ENCODE peak calls at places on chromosomes 16 and 17, in six cellular contexts. One of them, this sample, is unnamed.

GRCh38 chr17:33506889-33507650 is 214.0 kb upstream of the ASIC2 start:
- DNase-seq in choroid plexus epithelial cell: peak; percentile 59
- DNase-seq in upper lobe of right lung: no peak
- DNase-seq in ovary: no peak
- DNase-seq in tibial nerve: no peak
- DNase-seq in fibroblast of pulmonary artery: peak; percentile 42
- DNase-seq in this sample: peak; percentile 1

GRCh38 chr17:29344201-29344856 is 45.8 kb upstream of the TAOK1 start:
- DNase-seq in choroid plexus epithelial cell: peak; percentile 68
- DNase-seq in upper lobe of right lung: no peak
- DNase-seq in ovary: no peak
- DNase-seq in tibial nerve: no peak
- DNase-seq in fibroblast of pulmonary artery: no peak
- DNase-seq in this sample: no peak

GRCh38 chr16:68216240-68216639 is 19.7 kb downstream of the ESRP2 start:
- DNase-seq in choroid plexus epithelial cell: no peak
- DNase-seq in upper lobe of right lung: no peak
- DNase-seq in ovary: no peak
- DNase-seq in tibial nerve: no peak
- DNase-seq in fibroblast of pulmonary artery: no peak
- DNase-seq in this sample: no peak

GRCh38 chr16:56237451-56237930 is 46.2 kb downstream of the GNAO1 start:
- DNase-seq in choroid plexus epithelial cell: no peak
- DNase-seq in upper lobe of right lung: no peak
- DNase-seq in ovary: no peak
- DNase-seq in tibial nerve: peak; percentile 26
- DNase-seq in fibroblast of pulmonary artery: no peak
- DNase-seq in this sample: no peak

GRCh38 chr17:76696763-76697701 is 13.7 kb downstream of the MXRA7 start:
- DNase-seq in choroid plexus epithelial cell: no peak
- DNase-seq in upper lobe of right lung: no peak
- DNase-seq in ovary: no peak
- DNase-seq in tibial nerve: no peak
- DNase-seq in fibroblast of pulmonary artery: peak; percentile 81
- DNase-seq in this sample: peak; percentile 61

GRCh38 chr16:56426585-56426984 is 1.2 kb upstream of the AMFR start:
- DNase-seq in choroid plexus epithelial cell: no peak
- DNase-seq in upper lobe of right lung: no peak
- DNase-seq in ovary: no peak
- DNase-seq in tibial nerve: no peak
- DNase-seq in fibroblast of pulmonary artery: no peak
- DNase-seq in this sample: no peak

GRCh38 chr17:35449371-35449931 is 885 bp upstream of the SLFN13 start:
- DNase-seq in choroid plexus epithelial cell: peak; percentile 23
- DNase-seq in upper lobe of right lung: peak; percentile 65
- DNase-seq in ovary: peak; percentile 26
- DNase-seq in tibial nerve: no peak
- DNase-seq in fibroblast of pulmonary artery: no peak
- DNase-seq in this sample: peak; percentile 21

GRCh38 chr17:79843917-79844815 is 4.9 kb upstream of the CBX4 start:
- DNase-seq in choroid plexus epithelial cell: peak; percentile 73
- DNase-seq in upper lobe of right lung: peak; percentile 88
- DNase-seq in ovary: peak; percentile 83
- DNase-seq in tibial nerve: no peak
- DNase-seq in fibroblast of pulmonary artery: peak; percentile 70
- DNase-seq in this sample: peak; percentile 56

GRCh38 chr17:50487213-50488096 is 8.8 kb downstream of the RSAD1 start:
- DNase-seq in choroid plexus epithelial cell: no peak
- DNase-seq in upper lobe of right lung: no peak
- DNase-seq in ovary: no peak
- DNase-seq in tibial nerve: no peak
- DNase-seq in fibroblast of pulmonary artery: no peak
- DNase-seq in this sample: no peak

GRCh38 chr16:85274924-85275323 is 162.7 kb upstream of the CIBAR2 start:
- DNase-seq in choroid plexus epithelial cell: no peak
- DNase-seq in upper lobe of right lung: no peak
- DNase-seq in ovary: no peak
- DNase-seq in tibial nerve: no peak
- DNase-seq in fibroblast of pulmonary artery: no peak
- DNase-seq in this sample: no peak

GRCh38 chr17:71516149-71516548 is 604.7 kb upstream of the SOX9 start:
- DNase-seq in choroid plexus epithelial cell: no peak
- DNase-seq in upper lobe of right lung: no peak
- DNase-seq in ovary: no peak
- DNase-seq in tibial nerve: no peak
- DNase-seq in fibroblast of pulmonary artery: no peak
- DNase-seq in this sample: no peak

GRCh38 chr16:317583-317982 is 34.6 kb downstream of the PDIA2 start:
- DNase-seq in choroid plexus epithelial cell: no peak
- DNase-seq in upper lobe of right lung: no peak
- DNase-seq in ovary: no peak
- DNase-seq in tibial nerve: no peak
- DNase-seq in fibroblast of pulmonary artery: no peak
- DNase-seq in this sample: no peak

GRCh38 chr16:13435873-13436474 is 484.0 kb upstream of the ERCC4 start:
- DNase-seq in choroid plexus epithelial cell: no peak
- DNase-seq in upper lobe of right lung: no peak
- DNase-seq in ovary: no peak
- DNase-seq in tibial nerve: no peak
- DNase-seq in fibroblast of pulmonary artery: no peak
- DNase-seq in this sample: no peak

GRCh38 chr16:47947741-47948140 is 208.1 kb downstream of the ABCC12 start:
- DNase-seq in choroid plexus epithelial cell: no peak
- DNase-seq in upper lobe of right lung: no peak
- DNase-seq in ovary: no peak
- DNase-seq in tibial nerve: no peak
- DNase-seq in fibroblast of pulmonary artery: no peak
- DNase-seq in this sample: no peak

GRCh38 chr17:71168083-71168741 is 952.6 kb upstream of the SOX9 start:
- DNase-seq in choroid plexus epithelial cell: no peak
- DNase-seq in upper lobe of right lung: no peak
- DNase-seq in ovary: no peak
- DNase-seq in tibial nerve: no peak
- DNase-seq in fibroblast of pulmonary artery: no peak
- DNase-seq in this sample: no peak

GRCh38 chr16:25066747-25067631 is 44.6 kb upstream of the LCMT1 start:
- DNase-seq in choroid plexus epithelial cell: peak; percentile 66
- DNase-seq in upper lobe of right lung: peak; percentile 92
- DNase-seq in ovary: peak; percentile 93
- DNase-seq in tibial nerve: peak; percentile 68
- DNase-seq in fibroblast of pulmonary artery: peak; percentile 67
- DNase-seq in this sample: peak; percentile 65

GRCh38 chr17:45338023-45338781 is 21.4 kb upstream of the MAP3K14 start:
- DNase-seq in choroid plexus epithelial cell: no peak
- DNase-seq in upper lobe of right lung: peak; percentile 64
- DNase-seq in ovary: no peak
- DNase-seq in tibial nerve: no peak
- DNase-seq in fibroblast of pulmonary artery: peak; percentile 58
- DNase-seq in this sample: no peak

GRCh38 chr17:28320215-28321061 is 1.4 kb downstream of the TMEM97 start:
- DNase-seq in choroid plexus epithelial cell: no peak
- DNase-seq in upper lobe of right lung: no peak
- DNase-seq in ovary: no peak
- DNase-seq in tibial nerve: no peak
- DNase-seq in fibroblast of pulmonary artery: no peak
- DNase-seq in this sample: no peak

GRCh38 chr16:84841787-84842300 is 22.1 kb downstream of the CRISPLD2 start:
- DNase-seq in choroid plexus epithelial cell: no peak
- DNase-seq in upper lobe of right lung: peak; percentile 89
- DNase-seq in ovary: no peak
- DNase-seq in tibial nerve: no peak
- DNase-seq in fibroblast of pulmonary artery: no peak
- DNase-seq in this sample: no peak

GRCh38 chr17:70313031-70313430 is 143.7 kb downstream of the KCNJ2 start:
- DNase-seq in choroid plexus epithelial cell: peak; percentile 24
- DNase-seq in upper lobe of right lung: no peak
- DNase-seq in ovary: no peak
- DNase-seq in tibial nerve: no peak
- DNase-seq in fibroblast of pulmonary artery: peak; percentile 7
- DNase-seq in this sample: peak; percentile 34

GRCh38 chr17:7834891-7835817 is 1.1 kb downstream of the KDM6B start:
- DNase-seq in choroid plexus epithelial cell: peak; percentile 99
- DNase-seq in upper lobe of right lung: peak; percentile 98
- DNase-seq in ovary: peak; percentile 98
- DNase-seq in tibial nerve: peak; percentile 95
- DNase-seq in fibroblast of pulmonary artery: peak; percentile 99
- DNase-seq in this sample: peak; percentile 99
- TF ChIP-seq CTCF in choroid plexus epithelial cell: peak; percentile 88
- TF ChIP-seq CTCF in upper lobe of right lung: peak; percentile 69
- TF ChIP-seq CTCF in ovary: peak; percentile 94
- TF ChIP-seq CTCF in tibial nerve: peak; percentile 89
- TF ChIP-seq CTCF in fibroblast of pulmonary artery: peak; percentile 80
- TF ChIP-seq CTCF in this sample: peak; percentile 93

GRCh38 chr17:337022-337420 is 15.6 kb downstream of the RPH3AL start:
- DNase-seq in choroid plexus epithelial cell: no peak
- DNase-seq in upper lobe of right lung: no peak
- DNase-seq in ovary: no peak
- DNase-seq in tibial nerve: no peak
- DNase-seq in fibroblast of pulmonary artery: no peak
- DNase-seq in this sample: no peak
- H3K4me3 ChIP-seq in choroid plexus epithelial cell: no peak overlapping the region
- H3K4me3 ChIP-seq in upper lobe of right lung: no peak overlapping the region
- H3K4me3 ChIP-seq in ovary: no peak overlapping the region
- H3K4me3 ChIP-seq in tibial nerve: no peak overlapping the region
- H3K4me3 ChIP-seq in fibroblast of pulmonary artery: no peak overlapping the region
- H3K4me3 ChIP-seq in this sample: no peak overlapping the region

GRCh38 chr17:74351552-74352210 is 10.0 kb downstream of the BTBD17 start:
- DNase-seq in choroid plexus epithelial cell: no peak
- DNase-seq in upper lobe of right lung: no peak
- DNase-seq in ovary: no peak
- DNase-seq in tibial nerve: no peak
- DNase-seq in fibroblast of pulmonary artery: no peak
- DNase-seq in this sample: no peak
- TF ChIP-seq CTCF in choroid plexus epithelial cell: no peak
- TF ChIP-seq CTCF in upper lobe of right lung: no peak
- TF ChIP-seq CTCF in ovary: no peak
- TF ChIP-seq CTCF in tibial nerve: no peak
- TF ChIP-seq CTCF in fibroblast of pulmonary artery: no peak
- TF ChIP-seq CTCF in this sample: no peak

DNA sequence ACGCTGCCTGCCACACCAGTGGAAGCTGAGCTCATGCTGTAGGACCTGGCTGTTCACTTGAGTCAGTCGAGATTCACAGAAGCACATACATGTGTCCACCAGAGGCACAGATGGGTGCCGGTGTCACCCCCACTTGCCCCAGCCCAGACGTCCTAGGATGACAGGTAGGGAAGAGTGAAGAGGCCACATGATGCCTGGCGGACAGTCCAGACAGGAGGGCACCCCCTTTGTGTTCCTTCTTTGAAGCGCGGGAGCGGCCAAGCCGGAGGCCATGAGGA is 8.8 kb downstream of the UBE2I start:
- DNase-seq in choroid plexus epithelial cell: no peak
- DNase-seq in upper lobe of right lung: no peak
- DNase-seq in ovary: no peak
- DNase-seq in tibial nerve: no peak
- DNase-seq in fibroblast of pulmonary artery: no peak
- DNase-seq in this sample: no peak
- H3K4me3 ChIP-seq in choroid plexus epithelial cell: no peak overlapping the region
- H3K4me3 ChIP-seq in upper lobe of right lung: no peak overlapping the region
- H3K4me3 ChIP-seq in ovary: no peak overlapping the region
- H3K4me3 ChIP-seq in tibial nerve: no peak overlapping the region
- H3K4me3 ChIP-seq in fibroblast of pulmonary artery: no peak overlapping the region
- H3K4me3 ChIP-seq in this sample: no peak overlapping the region

GRCh38 chr16:2586241-2586640 is 48.4 kb downstream of the PDPK1 start:
- DNase-seq in choroid plexus epithelial cell: no peak
- DNase-seq in upper lobe of right lung: peak; percentile 52
- DNase-seq in ovary: no peak
- DNase-seq in tibial nerve: no peak
- DNase-seq in fibroblast of pulmonary artery: no peak
- DNase-seq in this sample: no peak
- TF ChIP-seq CTCF in choroid plexus epithelial cell: peak; percentile 37
- TF ChIP-seq CTCF in upper lobe of right lung: no peak
- TF ChIP-seq CTCF in ovary: no peak
- TF ChIP-seq CTCF in tibial nerve: no peak
- TF ChIP-seq CTCF in fibroblast of pulmonary artery: no peak
- TF ChIP-seq CTCF in this sample: peak; percentile 35

This sample was measured in astrocyte of the spinal cord.